ENCODE peak calls at places on chromosomes 16 and 17, in six cellular contexts. X is HFF-Myc, M is lower leg skin, D is GM20000, H is tibial nerve, Q is spleen. O is an unnamed sample.

GRCh38 chr17:7213895-7214299 is 5.7 kb downstream of the DLG4 start:
- DNase-seq in X (peak), M (peak), D (peak), H (no peak), Q (no peak), O (peak)

GRCh38 chr16:88461291-88462269 is 8.5 kb downstream of the ZFPM1 start:
- DNase-seq in X (no peak), M (no peak), D (no peak), H (no peak), Q (no peak), O (no peak)

GRCh38 chr17:34579017-34579946 is at the start of gene TMEM132E:
- DNase-seq in X (no peak), M (no peak), D (peak), H (no peak), Q (no peak), O (no peak)

GRCh38 chr16:4465977-4466779 is 8.2 kb downstream of the NMRAL1 start:
- DNase-seq in X (no peak), M (no peak), D (no peak), H (no peak), Q (peak), O (no peak)

GRCh38 chr17:36546418-36547093 is 1.8 kb downstream of the GGNBP2 start:
- DNase-seq in X (no peak), M (no peak), D (no peak), H (no peak), Q (no peak), O (no peak)

GRCh38 chr17:64277831-64278562 is 14.9 kb upstream of the TEX2 start:
- DNase-seq in X (no peak), M (no peak), D (no peak), H (no peak), Q (no peak), O (no peak)

GRCh38 chr16:67892375-67892774 is 679 bp upstream of the PSKH1 start:
- DNase-seq in X (no peak), M (no peak), D (no peak), H (no peak), Q (no peak), O (no peak)

GRCh38 chr17:45319239-45319703 is 2.5 kb upstream of the MAP3K14 start:
- DNase-seq in X (no peak), M (no peak), D (no peak), H (no peak), Q (no peak), O (no peak)

GRCh38 chr17:70767102-70767701 is 597.9 kb downstream of the KCNJ2 start:
- DNase-seq in X (peak), M (no peak), D (peak), H (no peak), Q (no peak), O (no peak)

GRCh38 chr16:89442990-89443726 is 47.2 kb downstream of the ANKRD11 start:
- DNase-seq in X (no peak), M (peak), D (no peak), H (no peak), Q (peak), O (no peak)

GRCh38 chr17:81586096-81586495 is 33.9 kb upstream of the FAAP100 start:
- DNase-seq in X (no peak), M (no peak), D (no peak), H (no peak), Q (no peak), O (no peak)

GRCh38 chr17:80274317-80274716 is 13.7 kb downstream of the RNF213 start:
- DNase-seq in X (no peak), M (no peak), D (no peak), H (no peak), Q (no peak), O (no peak)

GRCh38 chr17:37392024-37392590 is 14.5 kb downstream of the ACACA start:
- DNase-seq in X (no peak), M (no peak), D (peak), H (no peak), Q (no peak), O (no peak)

GRCh38 chr16:47644166-47644565 is 183.0 kb downstream of the PHKB start:
- DNase-seq in X (peak), M (no peak), D (no peak), H (no peak), Q (no peak), O (no peak)

GRCh38 chr17:16217002-16217635 is at the start of gene PIGL:
- DNase-seq in X (peak), M (peak), D (peak), H (peak), Q (peak), O (peak)

DNA sequence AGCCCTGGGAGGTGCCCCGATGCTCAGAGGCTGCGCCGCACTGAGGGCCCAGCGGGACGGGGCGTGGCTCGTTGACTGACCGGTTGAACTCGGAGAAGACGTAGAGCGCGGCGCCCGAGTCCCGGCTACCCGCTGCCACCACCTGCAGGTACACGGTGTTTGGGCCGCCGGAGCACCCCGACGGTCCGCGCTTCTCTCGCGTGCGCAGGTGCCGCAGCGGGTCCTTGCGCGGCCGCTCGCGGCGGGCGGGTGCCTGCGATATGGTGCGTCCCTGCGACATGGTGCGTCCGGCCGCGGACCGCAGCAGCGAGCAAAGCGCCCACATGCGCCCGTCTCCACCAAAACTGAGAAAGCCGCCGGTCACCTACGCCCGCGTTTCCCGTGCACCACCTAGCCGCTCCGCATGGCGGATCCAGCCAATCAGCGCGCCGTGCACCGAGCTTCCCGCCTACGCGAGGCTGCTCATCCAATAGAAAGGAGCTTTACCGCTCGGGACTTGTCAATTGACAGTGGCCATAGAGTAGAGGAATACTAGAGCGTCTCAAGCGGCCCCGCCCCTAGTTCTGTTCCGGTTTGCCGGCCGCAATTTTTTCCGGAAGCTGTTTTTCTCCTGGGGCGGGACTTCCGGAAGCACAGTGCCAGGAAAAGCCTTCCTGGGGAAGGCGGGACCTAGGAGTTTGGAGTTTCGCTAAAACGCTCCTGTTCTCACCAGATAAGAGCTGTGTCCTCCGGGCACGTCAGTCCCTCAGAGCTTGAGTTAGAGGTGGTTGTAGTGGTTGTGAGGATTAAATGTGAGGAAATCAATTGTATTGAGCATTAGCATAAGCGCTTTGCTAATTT is at the start of gene ELAC2:
- DNase-seq in X (peak), M (peak), D (peak), H (peak), Q (peak), O (peak)
- TF ChIP-seq CTCF in X (no peak), M (no peak), D (no peak), H (no peak), Q (peak), O (no peak)

DNA sequence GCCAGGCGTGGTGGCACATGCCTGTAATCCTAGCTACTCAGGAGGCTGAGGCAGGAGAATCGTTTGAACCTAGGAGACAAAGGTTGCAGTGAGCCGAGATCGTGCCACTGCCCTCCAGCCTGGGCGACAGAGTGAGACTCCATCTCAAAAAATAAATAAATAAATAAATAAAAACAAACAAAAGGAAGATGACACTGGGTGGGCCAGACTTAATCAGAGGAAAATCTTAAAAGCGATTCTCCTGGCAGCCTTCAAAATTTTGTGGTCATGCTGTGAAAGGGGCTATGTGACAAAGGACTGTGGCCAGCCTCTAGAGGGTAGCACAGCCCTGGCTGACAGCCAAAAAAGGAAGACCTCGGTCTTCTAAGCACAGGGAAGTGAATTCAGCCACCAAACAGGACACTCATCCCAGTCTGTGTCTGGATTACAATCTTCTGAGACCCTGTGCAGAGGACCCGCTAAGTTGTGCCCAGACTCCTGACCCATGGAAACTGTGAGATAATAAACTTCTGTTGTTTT is 391.1 kb downstream of the CNTNAP4 start:
- DNase-seq in X (no peak), M (no peak), D (peak), H (no peak), Q (no peak), O (no peak)
- TF ChIP-seq CTCF in X (no peak), M (no peak), D (no peak), H (no peak), Q (no peak), O (no peak)

DNA sequence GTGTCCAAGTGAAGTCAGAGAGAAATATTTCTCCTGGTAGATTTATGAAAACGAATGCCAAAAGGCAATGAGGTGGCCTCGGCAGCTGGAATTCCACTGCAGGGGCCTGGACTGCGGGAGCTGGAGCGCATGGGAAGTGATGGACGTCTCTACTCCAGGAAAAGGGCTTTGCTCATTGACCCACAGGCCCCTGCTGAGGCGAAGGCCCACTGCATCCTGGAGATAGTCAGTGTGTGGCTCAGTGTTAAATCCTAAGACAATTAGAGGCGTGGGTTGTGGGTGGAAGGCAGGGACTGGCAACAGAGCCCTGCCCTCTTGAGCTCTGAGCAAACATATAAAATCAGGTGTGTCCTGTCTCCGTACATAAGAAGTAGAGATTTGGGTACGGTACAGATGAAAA is 191.4 kb downstream of the SLC39A11 start:
- DNase-seq in X (no peak), M (no peak), D (no peak), H (no peak), Q (no peak), O (no peak)
- TF ChIP-seq CTCF in X (no peak), M (no peak), D (no peak), H (no peak), Q (no peak), O (no peak)

DNA sequence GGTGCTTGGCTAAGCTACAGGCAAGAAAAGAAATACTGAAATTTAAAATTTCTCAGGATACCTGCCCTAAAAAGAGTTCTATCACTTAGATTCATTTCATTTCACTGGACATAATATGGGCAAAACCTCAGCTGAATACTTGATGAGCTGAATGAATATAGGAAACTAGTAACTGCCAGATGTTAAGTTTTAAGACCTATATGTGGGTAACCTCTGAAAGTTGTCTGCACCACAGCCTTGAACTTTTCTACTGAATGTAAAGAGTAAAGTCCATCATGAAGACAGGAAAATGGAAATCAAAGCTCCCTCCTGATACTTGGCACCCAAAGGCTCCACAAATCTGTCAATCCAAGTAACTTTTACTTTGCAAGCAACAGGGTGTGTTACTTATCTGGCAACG is 50.8 kb downstream of the HIC1 start:
- DNase-seq in X (no peak), M (no peak), D (no peak), H (no peak), Q (no peak), O (no peak)
- TF ChIP-seq CTCF in X (no peak), M (no peak), D (no peak), H (no peak), Q (no peak), O (no peak)

GRCh38 chr17:72386619-72387237 is 265.9 kb downstream of the SOX9 start:
- DNase-seq in X (no peak), M (no peak), D (no peak), H (no peak), Q (no peak), O (no peak)

GRCh38 chr17:72387487-72387886 is 266.7 kb downstream of the SOX9 start:
- DNase-seq in X (no peak), M (no peak), D (no peak), H (no peak), Q (no peak), O (no peak)

GRCh38 chr17:72387969-72388368 is 267.1 kb downstream of the SOX9 start:
- DNase-seq in X (no peak), M (no peak), D (no peak), H (no peak), Q (no peak), O (no peak)

GRCh38 chr17:72390675-72391501 is 270.1 kb downstream of the SOX9 start:
- DNase-seq in X (no peak), M (no peak), D (no peak), H (no peak), Q (no peak), O (no peak)

DNA sequence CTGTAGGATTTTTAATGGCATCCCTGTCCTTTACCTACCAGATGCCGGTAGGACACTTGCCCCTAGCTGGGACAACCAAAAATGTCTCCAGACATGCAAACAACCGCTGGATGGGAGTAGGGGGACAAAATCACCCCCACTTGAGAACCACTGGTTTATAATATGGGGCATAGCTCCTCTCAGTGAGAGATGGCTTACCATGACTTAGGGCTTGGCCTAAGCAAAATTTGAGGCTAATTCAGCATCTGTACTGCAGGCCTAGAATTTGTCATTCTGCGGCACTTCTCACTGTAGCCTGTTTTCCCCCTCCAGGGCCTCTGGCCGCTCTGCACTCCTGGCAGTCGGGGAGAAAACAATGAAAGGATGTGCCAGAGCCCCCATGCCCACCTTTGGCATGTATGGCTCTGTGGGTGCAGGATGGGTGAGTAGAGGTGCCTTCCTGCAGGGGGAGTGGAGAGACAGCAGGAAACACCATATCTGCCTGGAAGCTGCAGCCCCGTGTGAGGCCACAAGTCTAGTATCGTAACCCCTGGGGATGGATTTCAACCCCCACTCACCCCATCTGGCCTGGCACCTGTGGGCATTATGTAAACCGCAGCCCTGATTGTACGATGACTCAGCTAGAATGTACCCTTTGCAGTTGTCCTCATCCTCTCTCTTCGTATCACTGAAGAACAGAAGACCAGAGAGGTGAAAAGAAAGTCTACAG is 268.1 kb downstream of the SOX9 start:
- DNase-seq in X (no peak), M (no peak), D (no peak), H (no peak), Q (no peak), O (no peak)
- TF ChIP-seq CTCF in X (peak), M (no peak), D (peak), H (no peak), Q (no peak), O (peak)

GRCh38 chr16:84391151-84391873 is 23.0 kb downstream of the ATP2C2 start:
- DNase-seq in X (no peak), M (no peak), D (no peak), H (no peak), Q (no peak), O (no peak)

GRCh38 chr16:84396537-84397008 is 28.2 kb downstream of the ATP2C2 start:
- DNase-seq in X (no peak), M (no peak), D (no peak), H (no peak), Q (no peak), O (no peak)

DNA sequence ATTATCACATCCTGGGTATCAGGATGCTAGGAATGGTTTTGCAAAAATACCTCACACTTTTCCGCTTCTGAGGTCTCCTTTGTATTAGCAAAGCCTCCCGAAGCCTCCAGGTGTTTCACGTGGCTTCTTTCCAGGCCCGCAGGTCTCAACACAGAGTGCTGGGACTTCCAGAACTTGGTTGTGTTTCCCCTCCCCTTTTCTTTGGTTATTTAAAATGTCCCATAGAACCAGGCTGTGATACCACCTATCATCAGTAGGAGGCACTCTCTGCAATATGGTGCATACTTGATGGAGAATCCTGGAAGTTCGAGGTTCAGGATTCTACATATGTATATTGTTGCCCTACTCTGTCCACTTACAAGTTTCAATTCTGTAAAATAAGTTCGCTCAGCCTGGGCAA is 28.8 kb downstream of the ATP2C2 start:
- DNase-seq in X (no peak), M (no peak), D (no peak), H (no peak), Q (no peak), O (no peak)
- TF ChIP-seq CTCF in X (no peak), M (no peak), D (no peak), H (no peak), Q (no peak), O (no peak)

GRCh38 chr17:78173025-78173715 is 4.8 kb downstream of the SYNGR2 start:
- DNase-seq in X (no peak), M (no peak), D (peak), H (no peak), Q (no peak), O (no peak)

GRCh38 chr17:78172284-78173024 is 4.1 kb downstream of the SYNGR2 start:
- DNase-seq in X (no peak), M (no peak), D (no peak), H (no peak), Q (peak), O (no peak)

GRCh38 chr17:78174870-78175642 is 6.7 kb downstream of the SYNGR2 start:
- DNase-seq in X (no peak), M (no peak), D (no peak), H (no peak), Q (no peak), O (no peak)

GRCh38 chr17:78175643-78175981 is 7.2 kb downstream of the SYNGR2 start:
- DNase-seq in X (no peak), M (no peak), D (no peak), H (no peak), Q (no peak), O (no peak)

GRCh38 chr17:78174332-78174869 is 6.0 kb downstream of the SYNGR2 start:
- DNase-seq in X (no peak), M (peak), D (no peak), H (no peak), Q (peak), O (no peak)
- TF ChIP-seq CTCF in X (no peak), M (no peak), D (no peak), H (peak), Q (peak), O (no peak)

DNA sequence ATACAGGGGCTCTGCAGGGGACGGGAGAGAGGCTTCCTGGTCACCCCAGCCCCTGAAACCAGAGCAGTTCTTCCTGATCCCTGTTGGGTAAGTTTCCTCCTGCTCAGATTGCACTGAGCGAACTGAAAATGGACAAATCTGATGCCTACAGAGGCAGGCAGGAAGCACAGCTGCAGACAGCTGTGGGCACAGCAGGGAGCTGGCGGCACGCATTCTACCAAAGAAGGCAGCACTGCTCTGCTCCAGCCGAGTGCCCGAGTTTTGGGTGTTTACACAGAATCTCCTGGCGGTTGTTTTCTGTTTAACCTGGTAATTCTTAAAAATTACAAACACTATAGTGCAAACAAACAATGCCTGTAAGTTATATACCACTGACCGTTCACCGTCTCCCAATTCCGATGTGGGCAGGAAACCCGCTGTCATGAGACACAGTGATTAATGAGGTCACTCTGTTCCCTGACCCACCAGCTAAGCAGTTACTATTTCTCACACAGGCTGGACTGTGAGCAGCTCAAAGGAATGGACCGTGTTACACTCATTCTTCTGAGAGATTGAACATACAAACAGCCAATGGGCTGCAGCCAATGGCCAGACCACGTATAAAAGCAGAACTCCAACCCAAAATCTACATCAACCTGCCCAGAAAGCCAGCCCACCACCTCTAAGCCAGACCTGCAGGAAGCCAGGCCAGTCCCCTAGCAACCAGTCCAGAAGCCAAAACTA is 25.5 kb downstream of the NSMCE1 start:
- DNase-seq in X (no peak), M (no peak), D (no peak), H (no peak), Q (peak), O (no peak)
- TF ChIP-seq CTCF in X (no peak), M (no peak), D (no peak), H (no peak), Q (no peak), O (no peak)